ENCODE peak calls at places on chromosomes 5 and 9, in five cellular contexts. N, I, E, A and V are unnamed samples.

GRCh38 chr9:133125706-133126696 is 5.0 kb upstream of the RALGDS start:
- DNase-seq in I (no peak), N (no peak), E (no peak), A (peak; percentile 60), V (no peak)

GRCh38 chr5:95803271-95804148 is 19.0 kb downstream of the GLRX start:
- DNase-seq in A (no peak), I (no peak), E (no peak), N (peak; percentile 73), V (no peak)

GRCh38 chr5:14581891-14582796 is 552 bp downstream of the OTULINL start:
- DNase-seq in I (peak; percentile 88), E (peak; percentile 11), A (no peak), N (peak; percentile 73), V (peak; percentile 32)

GRCh38 chr9:29160763-29161353 is 1587.6 kb upstream of the C9orf72 start:
- DNase-seq in E (no peak), N (no peak), I (no peak), A (no peak), V (no peak)

GRCh38 chr5:132054697-132055440 is 5.6 kb upstream of the IL3 start:
- DNase-seq in I (peak; percentile 36), A (no peak), N (no peak), E (no peak), V (no peak)

GRCh38 chr9:121154782-121155181 is 46.9 kb downstream of the RAB14 start:
- DNase-seq in I (no peak), N (no peak), A (peak; percentile 34), E (no peak), V (no peak)

GRCh38 chr5:35780236-35780635 is 76.5 kb upstream of the IL7R start:
- DNase-seq in A (no peak), I (no peak), E (no peak), N (no peak), V (no peak)

GRCh38 chr5:116672203-116672602 is 97.6 kb upstream of the SEMA6A start:
- DNase-seq in N (no peak), A (no peak), I (no peak), E (no peak), V (no peak)

GRCh38 chr5:31346896-31347557 is 153.5 kb downstream of the CDH6 start:
- DNase-seq in I (no peak), E (no peak), A (peak; percentile 26), N (no peak), V (no peak)

GRCh38 chr9:131672451-131672850 is 67.4 kb downstream of the RAPGEF1 start:
- DNase-seq in E (no peak), I (no peak), N (no peak), A (no peak), V (no peak)

GRCh38 chr9:92324889-92325268 is 271 bp downstream of the NOL8 start:
- DNase-seq in A (no peak), I (no peak), N (no peak), E (no peak), V (no peak)

GRCh38 chr9:113993838-113994540 is 84.1 kb downstream of the AMBP start:
- DNase-seq in E (peak; percentile 77), A (peak; percentile 67), N (no peak), I (peak; percentile 86), V (peak; percentile 84)

GRCh38 chr9:75071530-75072122 is 16.3 kb downstream of the NMRK1 start:
- DNase-seq in I (no peak), N (no peak), A (no peak), E (no peak), V (no peak)

GRCh38 chr5:23316060-23316591 is 191.3 kb upstream of the PRDM9 start:
- DNase-seq in E (no peak), N (no peak), I (no peak), A (no peak), V (no peak)

GRCh38 chr5:138033275-138033808 is 463 bp upstream of the FAM13B start:
- DNase-seq in E (no peak), A (no peak), I (no peak), N (no peak), V (peak; percentile 20)
- TF ChIP-seq POLR2A in E (peak; percentile 68), A (no peak), I (no peak), N (no peak), V (no peak)

GRCh38 chr5:141382469-141383294 is at the start of gene PCDHGA7:
- DNase-seq in I (no peak), E (no peak), N (peak; percentile 67), A (peak; percentile 57), V (no peak)
- H3K4me3 ChIP-seq in I (no peak within 1 kb of the TSS), E (peak within 1 kb of the TSS; percentile 48), N (peak within 1 kb of the TSS; percentile 88), A (peak within 1 kb of the TSS; percentile 83), V (no peak within 1 kb of the TSS)

GRCh38 chr5:154445422-154446182 is at the start of gene SAP30L:
- DNase-seq in A (peak; percentile 89), N (peak; percentile 89), I (peak; percentile 98), E (peak; percentile 87), V (peak; percentile 95)
- TF ChIP-seq POLR2A in A (peak; percentile 54), N (peak; percentile 48), I (peak; percentile 97), E (peak; percentile 83), V (peak; percentile 93)

DNA sequence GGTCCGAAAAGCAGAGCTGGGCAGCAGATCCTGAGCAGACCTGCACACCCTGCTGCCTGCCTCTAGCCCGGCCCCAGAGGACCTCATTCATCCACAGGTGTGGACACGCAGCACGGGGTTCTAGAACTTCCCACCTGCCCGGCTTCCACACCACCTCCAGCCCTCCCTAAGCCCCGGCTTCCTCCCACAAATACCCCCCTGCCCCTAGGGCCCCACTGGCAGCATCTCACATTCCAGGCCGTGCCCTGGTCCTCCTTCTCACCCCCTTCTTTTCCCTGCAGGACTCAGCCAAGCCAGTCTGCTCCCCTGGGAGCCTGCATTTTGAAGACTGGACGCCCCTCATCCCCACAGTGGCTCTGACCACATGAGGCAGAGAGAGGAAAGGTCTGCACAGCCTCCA is 138.9 kb downstream of the ADAMTS2 start:
- DNase-seq in E (no peak), I (no peak), A (no peak), N (no peak), V (no peak)
- H3K4me3 ChIP-seq in E (no peak overlapping the region), I (no peak overlapping the region), A (no peak overlapping the region), N (no peak overlapping the region), V (no peak overlapping the region)

GRCh38 chr9:35829084-35829763 is at the start of gene TMEM8B:
- DNase-seq in N (peak; percentile 90), I (peak; percentile 97), E (peak; percentile 96), A (peak; percentile 83), V (peak; percentile 96)
- TF ChIP-seq POLR2A in N (no peak), I (peak; percentile 57), E (peak; percentile 53), A (peak; percentile 31), V (peak; percentile 52)

GRCh38 chr5:157911568-157911967 is 52.6 kb upstream of the CLINT1 start:
- DNase-seq in E (no peak), N (no peak), A (no peak), I (no peak), V (no peak)

GRCh38 chr5:157915638-157916037 is 56.7 kb upstream of the CLINT1 start:
- DNase-seq in E (peak; percentile 38), I (peak; percentile 90), N (peak; percentile 31), A (peak; percentile 13), V (peak; percentile 96)

GRCh38 chr5:157914389-157914788 is 55.4 kb upstream of the CLINT1 start:
- DNase-seq in I (no peak), A (no peak), N (no peak), E (no peak), V (no peak)

GRCh38 chr5:157913575-157913974 is 54.6 kb upstream of the CLINT1 start:
- DNase-seq in I (no peak), A (no peak), N (no peak), E (no peak), V (no peak)

GRCh38 chr5:157912621-157913325 is 53.8 kb upstream of the CLINT1 start:
- DNase-seq in N (no peak), E (no peak), A (no peak), I (no peak), V (no peak)
- H3K4me3 ChIP-seq in N (no peak overlapping the region), E (no peak overlapping the region), A (no peak overlapping the region), I (no peak overlapping the region), V (no peak overlapping the region)

GRCh38 chr5:86617309-86617755 is 409 bp upstream of the COX7C start:
- DNase-seq in A (no peak), I (no peak), N (no peak), E (no peak), V (no peak)

GRCh38 chr5:86623785-86624483 is 6.2 kb downstream of the COX7C start:
- DNase-seq in A (no peak), E (no peak), N (no peak), I (no peak), V (no peak)

GRCh38 chr5:86613459-86613858 is 4.3 kb upstream of the COX7C start:
- DNase-seq in N (no peak), E (no peak), A (peak; percentile 2), I (no peak), V (no peak)

GRCh38 chr5:86617756-86618577 is at the start of gene COX7C:
- DNase-seq in A (peak; percentile 95), I (peak; percentile 87), E (peak; percentile 92), N (peak; percentile 96), V (peak; percentile 94)
- TF ChIP-seq POLR2A in A (peak; percentile 71), I (peak; percentile 85), E (peak; percentile 82), N (peak; percentile 61), V (peak; percentile 88)